ENCODE peak calls at places on chromosomes 11 and 22, in nine cellular contexts. H is stimulated activated CD4-positive, alpha-beta T cell treated with anti-CD3 and anti-CD28 coated beads, Interleukin-1b, Interleukin-23, amount 100 ng/mL, for 48 hours; F is stimulated activated effector memory CD8-positive, alpha-beta T cell treated with anti-CD3 and anti-CD28 coated beads, Interleukin-12 subunit alpha, Interleukin-12 subunit beta, amount 100 ng/mL, for 72 hours; D is GM12892; O is AG10803; Y is amygdala; T is NCI-H82; V is C1 segment of cervical spinal cord; N is activated effector memory CD4-positive, alpha-beta T cell treated with anti-CD3 and anti-CD28 coated beads, Interleukin-2, amount 50 U/mL, for 16 hours. X is an unnamed sample.

GRCh38 chr11:14422052-14422813 is 63.2 kb upstream of the RRAS2 start:
- DNase-seq in V (peak), O (peak), T (peak), Y (no peak), N (no peak), D (no peak), F (no peak), H (no peak), X (no peak)

GRCh38 chr11:79413258-79413657 is 27.6 kb downstream of the TENM4 start:
- DNase-seq in T (peak), D (no peak), N (no peak), F (no peak), H (no peak), V (peak), Y (no peak), O (peak), X (no peak)

GRCh38 chr11:15923169-15923568 is 433.2 kb downstream of the SOX6 start:
- DNase-seq in N (no peak), H (no peak), T (no peak), F (no peak), Y (no peak), V (no peak), O (no peak), D (no peak), X (no peak)

GRCh38 chr11:31050061-31050790 is 319.3 kb downstream of the DCDC1 start:
- DNase-seq in H (no peak), T (no peak), V (no peak), N (no peak), Y (no peak), F (no peak), O (no peak), D (no peak), X (no peak)

GRCh38 chr11:75265851-75266531 is 25.4 kb downstream of the TPBGL start:
- DNase-seq in T (no peak), O (no peak), V (no peak), D (no peak), F (no peak), Y (no peak), H (no peak), N (peak), X (no peak)

GRCh38 chr22:40436460-40437431 is 66.4 kb downstream of the SGSM3 start:
- DNase-seq in F (no peak), N (peak), V (peak), H (no peak), D (no peak), T (peak), Y (no peak), O (peak), X (no peak)

GRCh38 chr11:11624206-11624605 is 2.4 kb upstream of the GALNT18 start:
- DNase-seq in V (no peak), D (no peak), O (no peak), T (no peak), F (no peak), N (no peak), Y (no peak), H (no peak), X (no peak)

GRCh38 chr11:33936745-33937612 is 45.1 kb upstream of the LMO2 start:
- DNase-seq in O (peak), D (no peak), N (no peak), V (no peak), Y (no peak), T (peak), F (no peak), H (no peak), X (no peak)

GRCh38 chr11:4095509-4096230 is 1.1 kb downstream of the RRM1 start:
- DNase-seq in N (no peak), F (no peak), D (no peak), O (peak), V (no peak), H (no peak), T (no peak), Y (no peak), X (no peak)

GRCh38 chr22:35043251-35043931 is 22.6 kb upstream of the ISX start:
- DNase-seq in O (no peak), H (no peak), D (no peak), F (no peak), T (peak), V (no peak), Y (no peak), N (no peak), X (no peak)

GRCh38 chr11:77542296-77542695 is 47.5 kb upstream of the AQP11 start:
- DNase-seq in Y (no peak), N (no peak), T (no peak), O (peak), H (no peak), D (no peak), F (no peak), V (no peak), X (no peak)

GRCh38 chr11:114258696-114259095 is 37.5 kb upstream of the NNMT start:
- DNase-seq in H (no peak), Y (no peak), O (no peak), V (no peak), T (no peak), N (no peak), F (no peak), D (no peak), X (no peak)

GRCh38 chr22:26476705-26477340 is 6.8 kb downstream of the HPS4 start:
- DNase-seq in F (no peak), T (no peak), D (no peak), N (no peak), O (peak), V (no peak), Y (no peak), H (no peak), X (no peak)

GRCh38 chr22:35621446-35621845 is 4.3 kb upstream of the MB start:
- DNase-seq in N (no peak), D (no peak), F (no peak), V (no peak), O (peak), T (no peak), H (no peak), Y (no peak), X (no peak)

GRCh38 chr11:127993788-127994187 is 593.6 kb downstream of the ETS1 start:
- DNase-seq in H (no peak), V (no peak), D (no peak), Y (no peak), O (no peak), N (no peak), F (no peak), T (peak), X (no peak)

GRCh38 chr11:102680945-102681344 is 24.6 kb downstream of the MMP27 start:
- DNase-seq in N (no peak), Y (no peak), V (no peak), T (no peak), H (no peak), O (peak), F (no peak), D (no peak), X (no peak)

GRCh38 chr22:44729391-44730012 is 22.9 kb upstream of the ARHGAP8 start:
- DNase-seq in H (no peak), N (no peak), Y (peak), V (peak), O (peak), F (no peak), D (no peak), T (no peak), X (no peak)

GRCh38 chr11:118434123-118434552 is 2.2 kb upstream of the KMT2A start:
- DNase-seq in T (no peak), O (peak), N (no peak), D (no peak), F (no peak), Y (no peak), H (no peak), V (no peak), X (no peak)

GRCh38 chr11:111045408-111045806 is 200.1 kb upstream of the POU2AF2 start:
- DNase-seq in T (no peak), H (no peak), N (no peak), F (no peak), O (no peak), D (no peak), Y (no peak), V (no peak), X (no peak)

GRCh38 chr22:50702261-50702671 is 29.6 kb downstream of the SHANK3 start:
- DNase-seq in T (no peak), N (no peak), F (no peak), Y (no peak), O (no peak), D (no peak), H (no peak), V (no peak), X (no peak)

GRCh38 chr22:47372596-47373385 is 610.3 kb downstream of the TBC1D22A start:
- DNase-seq in O (no peak), D (no peak), F (no peak), N (peak), V (no peak), H (no peak), T (no peak), Y (no peak), X (no peak)

GRCh38 chr11:18204771-18205170 is 31.8 kb downstream of the SAA4 start:
- DNase-seq in Y (no peak), D (no peak), F (no peak), H (no peak), T (no peak), N (no peak), O (no peak), V (no peak), X (no peak)

GRCh38 chr22:44516841-44517240 is 18.8 kb upstream of the RTL6 start:
- DNase-seq in F (no peak), T (no peak), O (no peak), V (no peak), Y (no peak), N (no peak), D (no peak), H (no peak), X (no peak)

GRCh38 chr11:82796970-82797594 is 63.4 kb upstream of the FAM181B start:
- DNase-seq in N (no peak), D (no peak), F (no peak), Y (peak), H (no peak), T (no peak), O (no peak), V (peak), X (no peak)

GRCh38 chr11:75334976-75335375 is 16.5 kb downstream of the ARRB1 start:
- DNase-seq in T (no peak), N (no peak), O (no peak), H (no peak), F (no peak), D (no peak), Y (no peak), V (no peak), X (no peak)

GRCh38 chr11:77044886-77045285 is 10.7 kb downstream of the B3GNT6 start:
- DNase-seq in N (no peak), Y (no peak), O (no peak), T (no peak), H (no peak), D (no peak), V (no peak), F (no peak), X (no peak)

GRCh38 chr22:30351226-30351625 is 5.5 kb downstream of the SF3A1 start:
- DNase-seq in V (no peak), N (no peak), D (no peak), F (no peak), T (no peak), H (no peak), O (peak), Y (no peak), X (no peak)

GRCh38 chr11:132402056-132402684 is 1031.8 kb downstream of the NTM start:
- DNase-seq in H (no peak), Y (no peak), N (no peak), F (no peak), T (peak), D (peak), O (peak), V (peak), X (no peak)

GRCh38 chr22:21025266-21025665 is 7.1 kb downstream of the SLC7A4 start:
- DNase-seq in N (no peak), O (no peak), Y (no peak), V (no peak), F (no peak), D (no peak), T (no peak), H (no peak), X (no peak)

GRCh38 chr11:122951231-122951630 is 30.4 kb downstream of the BSX start:
- DNase-seq in Y (no peak), N (no peak), V (no peak), T (peak), O (no peak), H (no peak), F (no peak), D (no peak), X (no peak)

GRCh38 chr11:22244986-22245592 is 52.2 kb downstream of the ANO5 start:
- DNase-seq in O (peak), H (peak), Y (no peak), T (peak), V (peak), D (no peak), F (no peak), N (peak), X (peak)

GRCh38 chr11:78532991-78533861 is 41.4 kb downstream of the NARS2 start:
- DNase-seq in F (no peak), V (no peak), D (no peak), N (no peak), Y (no peak), H (no peak), O (no peak), T (no peak), X (no peak)

GRCh38 chr11:130902380-130902779 is 13.9 kb downstream of the SNX19 start:
- DNase-seq in F (no peak), V (no peak), O (no peak), N (no peak), H (no peak), T (no peak), Y (no peak), D (no peak), X (no peak)

GRCh38 chr11:19372381-19372780 is 131.6 kb upstream of the E2F8 start:
- DNase-seq in V (no peak), O (no peak), Y (no peak), N (no peak), D (no peak), H (no peak), T (no peak), F (no peak), X (no peak)

GRCh38 chr11:10329935-10330334 is 25.1 kb downstream of the ADM start:
- DNase-seq in F (no peak), Y (no peak), V (no peak), D (no peak), T (no peak), H (no peak), O (peak), N (no peak), X (no peak)

GRCh38 chr11:128590587-128590986 is 3.2 kb upstream of the ETS1 start:
- DNase-seq in Y (no peak), D (no peak), F (no peak), N (no peak), O (no peak), T (no peak), H (no peak), V (no peak), X (no peak)

GRCh38 chr11:65477271-65478029 is 21.4 kb upstream of the MALAT1 start:
- DNase-seq in O (peak), D (peak), H (peak), T (peak), V (peak), F (peak), Y (peak), N (peak), X (peak)

GRCh38 chr11:66745356-66746235 is 16.6 kb upstream of the SPTBN2 start:
- DNase-seq in N (peak), V (no peak), T (peak), O (no peak), F (no peak), H (peak), Y (no peak), D (peak), X (no peak)

GRCh38 chr22:36625102-36625501 is 78.5 kb downstream of the CACNG2 start:
- DNase-seq in F (no peak), Y (no peak), D (no peak), N (no peak), H (no peak), T (no peak), V (no peak), O (no peak), X (no peak)

X was measured in NCI-H1048.